ENCODE peak calls at places on chromosomes 6 and 20, in seven cellular contexts. One of them, this sample, is unnamed.

GRCh38 chr20:11454966-11455799 is 462.5 kb upstream of the BTBD3 start:
- DNase-seq in NCI-H345: no peak
- DNase-seq in NCI-H1930: no peak
- DNase-seq in NCI-H2171 treated with DMSO at 0.1 percent for 48 hours: no peak
- DNase-seq in stimulated activated naive CD4-positive, alpha-beta T cell: no peak
- DNase-seq in HEK293T: no peak
- DNase-seq in mesothelial cell of epicardium: no peak
- DNase-seq in this sample: peak; percentile 86

GRCh38 chr6:21587925-21588811 is 5.4 kb upstream of the SOX4 start:
- DNase-seq in mesothelial cell of epicardium: peak; percentile 75
- DNase-seq in stimulated activated naive CD4-positive, alpha-beta T cell: peak; percentile 14
- DNase-seq in NCI-H345: peak; percentile 92
- DNase-seq in HEK293T: peak; percentile 25
- DNase-seq in NCI-H2171 treated with DMSO at 0.1 percent for 48 hours: peak; percentile 91
- DNase-seq in NCI-H1930: peak; percentile 69
- DNase-seq in this sample: peak; percentile 67

GRCh38 chr6:35728663-35729348 is 8.0 kb upstream of the ARMC12 start:
- DNase-seq in NCI-H1930: no peak
- DNase-seq in mesothelial cell of epicardium: no peak
- DNase-seq in stimulated activated naive CD4-positive, alpha-beta T cell: peak; percentile 28
- DNase-seq in HEK293T: no peak
- DNase-seq in NCI-H345: peak; percentile 19
- DNase-seq in NCI-H2171 treated with DMSO at 0.1 percent for 48 hours: peak; percentile 52
- DNase-seq in this sample: peak; percentile 66

GRCh38 chr20:3047486-3048419 is 1.9 kb downstream of the MRPS26 start:
- DNase-seq in stimulated activated naive CD4-positive, alpha-beta T cell: no peak
- DNase-seq in mesothelial cell of epicardium: no peak
- DNase-seq in NCI-H2171 treated with DMSO at 0.1 percent for 48 hours: no peak
- DNase-seq in HEK293T: no peak
- DNase-seq in NCI-H1930: no peak
- DNase-seq in NCI-H345: no peak
- DNase-seq in this sample: no peak

GRCh38 chr20:30816182-30816645 is 441.2 kb upstream of the DEFB115 start:
- DNase-seq in stimulated activated naive CD4-positive, alpha-beta T cell: no peak
- DNase-seq in HEK293T: no peak
- DNase-seq in NCI-H345: no peak
- DNase-seq in mesothelial cell of epicardium: no peak
- DNase-seq in NCI-H1930: peak; percentile 83
- DNase-seq in NCI-H2171 treated with DMSO at 0.1 percent for 48 hours: peak; percentile 9
- DNase-seq in this sample: no peak

GRCh38 chr20:3710703-3711417 is 1.5 kb downstream of the SIGLEC1 start:
- DNase-seq in NCI-H1930: peak; percentile 12
- DNase-seq in NCI-H2171 treated with DMSO at 0.1 percent for 48 hours: peak; percentile 52
- DNase-seq in mesothelial cell of epicardium: peak; percentile 92
- DNase-seq in NCI-H345: peak; percentile 71
- DNase-seq in HEK293T: peak; percentile 87
- DNase-seq in stimulated activated naive CD4-positive, alpha-beta T cell: peak; percentile 56
- DNase-seq in this sample: peak; percentile 21

GRCh38 chr20:19688031-19688806 is 69.8 kb upstream of the RIN2 start:
- DNase-seq in HEK293T: peak; percentile 46
- DNase-seq in NCI-H1930: no peak
- DNase-seq in NCI-H345: peak; percentile 39
- DNase-seq in stimulated activated naive CD4-positive, alpha-beta T cell: no peak
- DNase-seq in mesothelial cell of epicardium: peak; percentile 45
- DNase-seq in NCI-H2171 treated with DMSO at 0.1 percent for 48 hours: peak; percentile 49
- DNase-seq in this sample: peak; percentile 84

GRCh38 chr6:2865270-2866182 is 23.9 kb upstream of the SERPINB1 start:
- DNase-seq in HEK293T: no peak
- DNase-seq in NCI-H345: no peak
- DNase-seq in NCI-H2171 treated with DMSO at 0.1 percent for 48 hours: no peak
- DNase-seq in stimulated activated naive CD4-positive, alpha-beta T cell: no peak
- DNase-seq in mesothelial cell of epicardium: no peak
- DNase-seq in NCI-H1930: no peak
- DNase-seq in this sample: no peak

GRCh38 chr6:45394586-45395095 is 16.9 kb upstream of the SUPT3H start:
- DNase-seq in mesothelial cell of epicardium: no peak
- DNase-seq in HEK293T: no peak
- DNase-seq in NCI-H345: no peak
- DNase-seq in NCI-H1930: no peak
- DNase-seq in stimulated activated naive CD4-positive, alpha-beta T cell: no peak
- DNase-seq in NCI-H2171 treated with DMSO at 0.1 percent for 48 hours: no peak
- DNase-seq in this sample: no peak

GRCh38 chr6:33433560-33434191 is 13.8 kb downstream of the SYNGAP1 start:
- DNase-seq in NCI-H345: no peak
- DNase-seq in NCI-H2171 treated with DMSO at 0.1 percent for 48 hours: no peak
- DNase-seq in mesothelial cell of epicardium: no peak
- DNase-seq in NCI-H1930: no peak
- DNase-seq in stimulated activated naive CD4-positive, alpha-beta T cell: no peak
- DNase-seq in HEK293T: no peak
- DNase-seq in this sample: no peak

GRCh38 chr20:58447733-58448391 is 58.8 kb downstream of the VAPB start:
- DNase-seq in NCI-H1930: no peak
- DNase-seq in mesothelial cell of epicardium: peak; percentile 56
- DNase-seq in NCI-H345: peak; percentile 32
- DNase-seq in NCI-H2171 treated with DMSO at 0.1 percent for 48 hours: peak; percentile 46
- DNase-seq in stimulated activated naive CD4-positive, alpha-beta T cell: peak; percentile 36
- DNase-seq in HEK293T: peak; percentile 64
- DNase-seq in this sample: peak; percentile 29

GRCh38 chr6:152089992-152090391 is 282.5 kb downstream of the ESR1 start:
- DNase-seq in HEK293T: no peak
- DNase-seq in NCI-H1930: no peak
- DNase-seq in mesothelial cell of epicardium: no peak
- DNase-seq in NCI-H2171 treated with DMSO at 0.1 percent for 48 hours: no peak
- DNase-seq in stimulated activated naive CD4-positive, alpha-beta T cell: no peak
- DNase-seq in NCI-H345: no peak
- DNase-seq in this sample: peak; percentile 70

GRCh38 chr20:57323034-57323433 is 6.6 kb upstream of the SPO11 start:
- DNase-seq in HEK293T: no peak
- DNase-seq in mesothelial cell of epicardium: no peak
- DNase-seq in stimulated activated naive CD4-positive, alpha-beta T cell: no peak
- DNase-seq in NCI-H1930: no peak
- DNase-seq in NCI-H2171 treated with DMSO at 0.1 percent for 48 hours: peak; percentile 60
- DNase-seq in NCI-H345: peak; percentile 78
- DNase-seq in this sample: peak; percentile 70

GRCh38 chr6:9140181-9140580 is 704.8 kb upstream of the SLC35B3 start:
- DNase-seq in NCI-H1930: no peak
- DNase-seq in mesothelial cell of epicardium: no peak
- DNase-seq in stimulated activated naive CD4-positive, alpha-beta T cell: no peak
- DNase-seq in NCI-H2171 treated with DMSO at 0.1 percent for 48 hours: peak; percentile 96
- DNase-seq in NCI-H345: peak; percentile 71
- DNase-seq in HEK293T: no peak
- DNase-seq in this sample: peak; percentile 22

GRCh38 chr6:54262956-54263355 is 45.3 kb upstream of the TINAG start:
- DNase-seq in NCI-H345: no peak
- DNase-seq in stimulated activated naive CD4-positive, alpha-beta T cell: no peak
- DNase-seq in NCI-H1930: no peak
- DNase-seq in mesothelial cell of epicardium: no peak
- DNase-seq in HEK293T: no peak
- DNase-seq in NCI-H2171 treated with DMSO at 0.1 percent for 48 hours: no peak
- DNase-seq in this sample: no peak

GRCh38 chr6:225121-225721 is 67.1 kb upstream of the DUSP22 start:
- DNase-seq in NCI-H345: no peak
- DNase-seq in stimulated activated naive CD4-positive, alpha-beta T cell: no peak
- DNase-seq in HEK293T: no peak
- DNase-seq in mesothelial cell of epicardium: no peak
- DNase-seq in NCI-H1930: no peak
- DNase-seq in NCI-H2171 treated with DMSO at 0.1 percent for 48 hours: no peak
- DNase-seq in this sample: peak; percentile 71

GRCh38 chr6:149897015-149897697 is 757 bp downstream of the RAET1E start:
- DNase-seq in stimulated activated naive CD4-positive, alpha-beta T cell: no peak
- DNase-seq in NCI-H1930: no peak
- DNase-seq in HEK293T: no peak
- DNase-seq in mesothelial cell of epicardium: no peak
- DNase-seq in NCI-H345: no peak
- DNase-seq in NCI-H2171 treated with DMSO at 0.1 percent for 48 hours: no peak
- DNase-seq in this sample: peak; percentile 80

GRCh38 chr20:418858-419365 is 10.8 kb downstream of the RBCK1 start:
- DNase-seq in HEK293T: no peak
- DNase-seq in NCI-H2171 treated with DMSO at 0.1 percent for 48 hours: no peak
- DNase-seq in mesothelial cell of epicardium: no peak
- DNase-seq in stimulated activated naive CD4-positive, alpha-beta T cell: no peak
- DNase-seq in NCI-H345: no peak
- DNase-seq in NCI-H1930: no peak
- DNase-seq in this sample: no peak

GRCh38 chr6:105733556-105734162 is 330.8 kb upstream of the PREP start:
- DNase-seq in stimulated activated naive CD4-positive, alpha-beta T cell: no peak
- DNase-seq in NCI-H1930: no peak
- DNase-seq in HEK293T: no peak
- DNase-seq in NCI-H345: peak; percentile 4
- DNase-seq in mesothelial cell of epicardium: no peak
- DNase-seq in NCI-H2171 treated with DMSO at 0.1 percent for 48 hours: peak; percentile 39
- DNase-seq in this sample: no peak

GRCh38 chr6:116392158-116393032 is 21.6 kb downstream of the DSE start:
- DNase-seq in mesothelial cell of epicardium: no peak
- DNase-seq in NCI-H345: no peak
- DNase-seq in HEK293T: no peak
- DNase-seq in stimulated activated naive CD4-positive, alpha-beta T cell: no peak
- DNase-seq in NCI-H2171 treated with DMSO at 0.1 percent for 48 hours: no peak
- DNase-seq in NCI-H1930: no peak
- DNase-seq in this sample: peak; percentile 57

GRCh38 chr6:90492369-90492768 is 94.5 kb downstream of the MAP3K7 start:
- DNase-seq in stimulated activated naive CD4-positive, alpha-beta T cell: no peak
- DNase-seq in NCI-H345: no peak
- DNase-seq in NCI-H1930: no peak
- DNase-seq in mesothelial cell of epicardium: no peak
- DNase-seq in HEK293T: no peak
- DNase-seq in NCI-H2171 treated with DMSO at 0.1 percent for 48 hours: no peak
- DNase-seq in this sample: no peak

GRCh38 chr6:91667596-91667995 is 1080.7 kb upstream of the MAP3K7 start:
- DNase-seq in NCI-H2171 treated with DMSO at 0.1 percent for 48 hours: no peak
- DNase-seq in NCI-H1930: no peak
- DNase-seq in HEK293T: no peak
- DNase-seq in stimulated activated naive CD4-positive, alpha-beta T cell: no peak
- DNase-seq in NCI-H345: no peak
- DNase-seq in mesothelial cell of epicardium: no peak
- DNase-seq in this sample: no peak

GRCh38 chr6:129699661-129700060 is 10.3 kb downstream of the ARHGAP18 start:
- DNase-seq in stimulated activated naive CD4-positive, alpha-beta T cell: no peak
- DNase-seq in NCI-H2171 treated with DMSO at 0.1 percent for 48 hours: no peak
- DNase-seq in mesothelial cell of epicardium: no peak
- DNase-seq in NCI-H345: no peak
- DNase-seq in NCI-H1930: no peak
- DNase-seq in HEK293T: no peak
- DNase-seq in this sample: no peak

GRCh38 chr6:139230421-139230840 is 61.4 kb downstream of the TXLNB start:
- DNase-seq in NCI-H345: peak; percentile 95
- DNase-seq in NCI-H2171 treated with DMSO at 0.1 percent for 48 hours: peak; percentile 83
- DNase-seq in HEK293T: no peak
- DNase-seq in mesothelial cell of epicardium: no peak
- DNase-seq in NCI-H1930: no peak
- DNase-seq in stimulated activated naive CD4-positive, alpha-beta T cell: no peak
- DNase-seq in this sample: no peak

GRCh38 chr6:4660377-4661321 is 115.6 kb upstream of the CDYL start:
- DNase-seq in NCI-H2171 treated with DMSO at 0.1 percent for 48 hours: no peak
- DNase-seq in NCI-H345: no peak
- DNase-seq in NCI-H1930: no peak
- DNase-seq in mesothelial cell of epicardium: no peak
- DNase-seq in HEK293T: no peak
- DNase-seq in stimulated activated naive CD4-positive, alpha-beta T cell: no peak
- DNase-seq in this sample: no peak

GRCh38 chr6:31058128-31058894 is 48.0 kb downstream of the MUC22 start:
- DNase-seq in mesothelial cell of epicardium: no peak
- DNase-seq in HEK293T: peak; percentile 64
- DNase-seq in stimulated activated naive CD4-positive, alpha-beta T cell: no peak
- DNase-seq in NCI-H2171 treated with DMSO at 0.1 percent for 48 hours: peak; percentile 23
- DNase-seq in NCI-H345: peak; percentile 7
- DNase-seq in NCI-H1930: no peak
- DNase-seq in this sample: peak; percentile 99

GRCh38 chr6:79702701-79703100 is 71.6 kb downstream of the SH3BGRL2 start:
- DNase-seq in NCI-H1930: no peak
- DNase-seq in HEK293T: no peak
- DNase-seq in stimulated activated naive CD4-positive, alpha-beta T cell: no peak
- DNase-seq in NCI-H345: no peak
- DNase-seq in mesothelial cell of epicardium: no peak
- DNase-seq in NCI-H2171 treated with DMSO at 0.1 percent for 48 hours: no peak
- DNase-seq in this sample: no peak

GRCh38 chr20:36908603-36909002 is 32.7 kb downstream of the TLDC2 start:
- DNase-seq in NCI-H345: no peak
- DNase-seq in mesothelial cell of epicardium: no peak
- DNase-seq in stimulated activated naive CD4-positive, alpha-beta T cell: no peak
- DNase-seq in NCI-H2171 treated with DMSO at 0.1 percent for 48 hours: no peak
- DNase-seq in NCI-H1930: no peak
- DNase-seq in HEK293T: no peak
- DNase-seq in this sample: no peak

GRCh38 chr6:152952866-152953509 is 29.9 kb downstream of the FBXO5 start:
- DNase-seq in mesothelial cell of epicardium: no peak
- DNase-seq in NCI-H2171 treated with DMSO at 0.1 percent for 48 hours: peak; percentile 10
- DNase-seq in NCI-H345: peak; percentile 1
- DNase-seq in stimulated activated naive CD4-positive, alpha-beta T cell: no peak
- DNase-seq in HEK293T: peak; percentile 31
- DNase-seq in NCI-H1930: no peak
- DNase-seq in this sample: peak; percentile 20

GRCh38 chr6:52233975-52234823 is 10.1 kb downstream of the IL17F start:
- DNase-seq in NCI-H345: peak; percentile 18
- DNase-seq in NCI-H1930: no peak
- DNase-seq in stimulated activated naive CD4-positive, alpha-beta T cell: no peak
- DNase-seq in NCI-H2171 treated with DMSO at 0.1 percent for 48 hours: peak; percentile 4
- DNase-seq in HEK293T: peak; percentile 83
- DNase-seq in mesothelial cell of epicardium: no peak
- DNase-seq in this sample: peak; percentile 75

GRCh38 chr6:140071601-140072062 is 697.2 kb upstream of the CITED2 start:
- DNase-seq in NCI-H2171 treated with DMSO at 0.1 percent for 48 hours: no peak
- DNase-seq in HEK293T: no peak
- DNase-seq in stimulated activated naive CD4-positive, alpha-beta T cell: no peak
- DNase-seq in NCI-H1930: no peak
- DNase-seq in mesothelial cell of epicardium: no peak
- DNase-seq in NCI-H345: no peak
- DNase-seq in this sample: peak; percentile 73

GRCh38 chr6:11784341-11784740 is 5.7 kb upstream of the ADTRP start:
- DNase-seq in NCI-H345: no peak
- DNase-seq in HEK293T: no peak
- DNase-seq in NCI-H1930: no peak
- DNase-seq in mesothelial cell of epicardium: no peak
- DNase-seq in stimulated activated naive CD4-positive, alpha-beta T cell: no peak
- DNase-seq in NCI-H2171 treated with DMSO at 0.1 percent for 48 hours: no peak
- DNase-seq in this sample: no peak